ENCODE peak calls at places on chromosomes 16 and 17, in six cellular contexts. E is glutamatergic neuron; S is HFFc6; Z is colonic mucosa; I is omental fat pad; D is CD8-positive, alpha-beta T cell. T is an unnamed sample.

GRCh38 chr16:85712841-85713240 is 24.1 kb upstream of the GINS2 start:
- DNase-seq in S (no peak), I (no peak), D (no peak), E (no peak), Z (no peak), T (no peak)

GRCh38 chr16:83713597-83713996 is 94.2 kb upstream of the HSBP1 start:
- DNase-seq in Z (no peak), I (no peak), E (no peak), D (no peak), S (no peak), T (no peak)

GRCh38 chr16:55832788-55833583 is at the start of gene CES1:
- DNase-seq in S (no peak), Z (peak), E (peak), D (no peak), I (no peak), T (no peak)

GRCh38 chr16:23754594-23755483 is at the start of gene CHP2:
- DNase-seq in E (peak), D (no peak), I (no peak), Z (peak), S (no peak), T (no peak)

GRCh38 chr16:19116711-19117449 is 3.1 kb downstream of the ITPRIPL2 start:
- DNase-seq in E (no peak), D (no peak), Z (no peak), S (peak), I (no peak), T (no peak)

GRCh38 chr16:57643166-57643813 is 14.9 kb downstream of the ADGRG1 start:
- DNase-seq in I (no peak), S (peak), Z (no peak), D (no peak), E (no peak), T (no peak)

GRCh38 chr16:74437-75318 is 2.2 kb upstream of the RHBDF1 start:
- DNase-seq in D (no peak), I (no peak), E (no peak), S (no peak), Z (peak), T (no peak)

GRCh38 chr16:56075732-56076131 is 115.6 kb upstream of the GNAO1 start:
- DNase-seq in Z (no peak), E (no peak), D (no peak), S (no peak), I (no peak), T (no peak)

GRCh38 chr17:61483778-61484116 is 31.5 kb downstream of the TBX4 start:
- DNase-seq in D (no peak), E (no peak), S (no peak), I (no peak), Z (no peak), T (no peak)

GRCh38 chr16:534089-534635 is 6.7 kb downstream of the CAPN15 start:
- DNase-seq in E (no peak), S (no peak), Z (peak), D (no peak), I (no peak), T (no peak)

GRCh38 chr16:58243528-58244004 is 45.7 kb upstream of the CSNK2A2 start:
- DNase-seq in S (no peak), Z (no peak), D (no peak), I (no peak), E (no peak), T (no peak)

GRCh38 chr17:68600881-68601564 is at the start of gene FAM20A:
- DNase-seq in D (no peak), E (peak), Z (no peak), I (no peak), S (no peak), T (peak)

GRCh38 chr16:12504312-12504711 is 299.4 kb downstream of the CPPED1 start:
- DNase-seq in D (no peak), Z (no peak), E (no peak), S (no peak), I (no peak), T (no peak)

GRCh38 chr17:1376061-1376460 is 24.0 kb downstream of the YWHAE start:
- DNase-seq in I (no peak), E (no peak), Z (no peak), S (no peak), D (no peak), T (no peak)

GRCh38 chr17:42312285-42313130 is 24.2 kb downstream of the STAT5A start:
- DNase-seq in E (peak), D (peak), S (peak), Z (peak), I (no peak), T (peak)

GRCh38 chr16:74679983-74680382 is 13.3 kb upstream of the RFWD3 start:
- DNase-seq in I (no peak), D (no peak), S (no peak), E (no peak), Z (no peak), T (no peak)

GRCh38 chr17:69949931-69950330 is 125.1 kb upstream of the KCNJ16 start:
- DNase-seq in S (no peak), D (no peak), Z (no peak), E (no peak), I (no peak), T (no peak)

GRCh38 chr17:74045608-74046007 is 157.9 kb upstream of the RPL38 start:
- DNase-seq in I (no peak), S (no peak), Z (no peak), E (no peak), D (no peak), T (no peak)

GRCh38 chr17:8922923-8923322 is 42.6 kb downstream of the PIK3R5 start:
- DNase-seq in D (no peak), Z (no peak), S (no peak), E (no peak), I (no peak), T (no peak)

GRCh38 chr17:79055197-79055596 is 19.4 kb upstream of the ENGASE start:
- DNase-seq in S (no peak), Z (no peak), I (no peak), E (no peak), D (no peak), T (no peak)
- TF ChIP-seq CTCF in S (no peak), Z (no peak), I (no peak), E (no peak), D (no peak), T (no peak)

GRCh38 chr17:17520599-17521232 is 24.5 kb upstream of the RASD1 start:
- DNase-seq in Z (no peak), S (no peak), I (no peak), E (peak), D (no peak), T (no peak)
- TF ChIP-seq CTCF in Z (no peak), S (no peak), I (no peak), E (no peak), D (no peak), T (no peak)

DNA sequence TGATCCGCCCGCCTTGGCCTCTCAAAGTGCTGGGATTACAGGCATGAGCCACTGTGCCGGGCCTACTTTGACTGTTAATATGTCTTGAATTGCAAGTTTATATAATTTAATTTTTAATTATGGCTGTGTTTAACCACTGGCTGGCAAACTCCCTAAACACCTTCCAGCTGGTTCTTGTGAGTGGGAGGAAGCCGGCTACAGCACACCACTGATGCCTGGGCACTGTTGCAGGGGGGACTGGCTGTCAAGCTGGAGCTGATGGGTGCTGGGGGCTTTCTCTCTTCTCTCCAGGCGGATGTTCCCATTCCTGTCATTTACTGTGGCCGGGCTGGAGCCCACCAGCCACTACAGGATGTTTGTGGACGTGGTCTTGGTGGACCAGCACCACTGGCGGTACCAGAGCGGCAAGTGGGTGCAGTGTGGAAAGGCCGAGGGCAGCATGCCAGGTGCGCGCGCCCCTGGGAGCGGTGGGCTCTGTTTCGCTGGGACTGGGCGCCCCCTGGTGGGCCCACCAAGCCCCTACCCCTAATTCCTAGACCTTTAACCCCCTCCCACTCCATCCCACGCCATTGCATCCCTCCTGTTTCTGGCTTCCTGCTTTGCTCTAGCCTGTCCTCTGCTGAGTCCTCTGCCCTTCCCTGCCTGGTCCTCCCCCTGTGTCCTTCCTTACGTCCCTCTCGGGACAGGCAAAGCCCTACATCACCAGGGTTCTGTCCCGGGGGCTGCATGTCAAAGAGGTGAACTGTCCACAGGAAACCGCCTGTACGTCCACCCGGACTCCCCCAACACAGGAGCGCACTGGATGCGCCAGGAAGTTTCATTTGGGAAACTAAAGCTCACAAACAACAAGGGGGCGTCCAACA is 9.5 kb downstream of the TBX21 start:
- DNase-seq in D (peak), S (no peak), E (peak), I (no peak), Z (no peak), T (peak)
- TF ChIP-seq CTCF in D (peak), S (peak), E (peak), I (no peak), Z (no peak), T (peak)

GRCh38 chr16:2465653-2466415 is 5.3 kb upstream of the NTN3 start:
- DNase-seq in Z (no peak), I (no peak), S (no peak), E (no peak), D (no peak), T (no peak)
- TF ChIP-seq CTCF in Z (no peak), I (no peak), S (peak), E (peak), D (no peak), T (peak)

DNA sequence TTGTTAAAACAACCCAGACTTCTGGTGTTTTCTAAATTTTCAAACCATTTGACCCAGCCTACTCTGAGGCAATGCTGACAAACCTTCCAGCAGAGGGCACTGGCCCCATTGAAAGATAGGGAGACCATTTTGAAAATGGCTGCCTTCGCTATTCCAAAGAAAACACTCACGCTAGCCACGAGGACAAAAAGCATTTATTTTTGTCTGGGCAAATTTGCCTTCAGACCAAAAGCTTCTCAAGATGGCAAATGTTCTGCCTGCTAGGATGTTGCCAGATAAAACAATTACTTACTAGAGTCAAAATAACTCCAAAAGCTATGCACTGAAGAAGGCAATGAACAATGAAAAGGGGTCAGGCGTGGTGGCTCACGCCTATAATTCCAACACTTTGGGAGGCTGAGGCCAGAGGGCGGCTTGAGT is 296.7 kb upstream of the IRX5 start:
- DNase-seq in S (no peak), E (peak), I (no peak), D (no peak), Z (no peak), T (peak)
- TF ChIP-seq CTCF in S (peak), E (peak), I (no peak), D (no peak), Z (no peak), T (peak)

DNA sequence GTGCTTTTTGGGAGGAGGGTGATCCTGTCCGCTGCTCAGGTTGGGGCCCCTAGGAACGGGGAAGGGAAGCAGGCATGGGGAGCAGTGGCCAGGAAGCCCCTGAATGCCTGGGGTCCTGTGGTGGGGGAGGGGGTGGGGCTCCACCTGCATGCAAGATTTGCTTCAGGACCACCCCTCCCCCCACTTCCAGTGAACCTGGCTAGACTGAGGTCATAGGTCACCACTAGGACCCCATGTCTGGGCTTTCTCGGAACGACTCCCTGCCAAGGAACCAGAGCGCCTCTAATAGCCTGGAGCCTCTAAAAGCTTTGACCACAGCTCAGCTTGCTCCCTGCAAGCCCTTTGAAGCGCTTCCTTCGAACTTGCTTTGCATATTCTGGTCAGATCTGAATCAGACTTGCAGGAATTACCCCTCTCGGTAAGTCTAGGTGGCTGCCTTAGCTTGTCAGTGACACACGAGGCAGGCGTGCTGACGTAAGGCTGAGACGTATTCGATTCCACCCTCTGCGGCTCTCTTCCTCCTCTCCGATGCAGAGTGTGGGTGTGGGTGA is 3.6 kb downstream of the SOCS3 start:
- DNase-seq in S (peak), E (no peak), Z (peak), I (peak), D (peak), T (no peak)
- TF ChIP-seq CTCF in S (peak), E (no peak), Z (no peak), I (no peak), D (no peak), T (no peak)

GRCh38 chr17:54221499-54221898 is 398.8 kb downstream of the KIF2B start:
- DNase-seq in S (no peak), Z (no peak), E (no peak), I (no peak), D (no peak), T (no peak)
- TF ChIP-seq CTCF in S (no peak), Z (no peak), E (no peak), I (no peak), D (no peak), T (no peak)

DNA sequence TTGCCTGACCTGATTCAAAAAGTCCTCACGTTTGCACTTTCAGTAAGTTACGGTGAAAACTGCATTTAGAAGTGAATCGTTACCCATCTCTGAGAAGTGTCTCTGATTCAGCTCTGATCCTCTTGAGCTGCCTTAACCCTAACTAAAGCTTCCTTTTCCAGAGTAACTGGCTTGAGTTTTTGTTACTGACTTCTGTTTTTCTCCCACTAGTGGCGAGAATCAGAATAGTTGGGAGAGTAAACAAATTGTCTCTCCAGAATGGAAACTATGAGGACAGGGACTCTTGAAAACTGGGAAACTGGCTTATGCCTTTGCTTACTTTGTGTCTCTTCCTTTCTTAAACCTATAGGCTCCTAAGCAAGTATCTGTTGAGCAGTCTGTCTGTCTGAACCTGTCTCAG is 31.3 kb upstream of the KPNB1 start:
- DNase-seq in I (no peak), D (no peak), S (peak), Z (no peak), E (no peak), T (no peak)
- TF ChIP-seq CTCF in I (no peak), D (no peak), S (peak), Z (no peak), E (peak), T (peak)

GRCh38 chr17:64547354-64547753 is 40.6 kb downstream of the CEP95 start:
- DNase-seq in D (no peak), Z (no peak), S (no peak), I (no peak), E (peak), T (no peak)
- TF ChIP-seq CTCF in D (no peak), Z (no peak), S (no peak), I (no peak), E (no peak), T (no peak)

GRCh38 chr16:31213342-31213741 is 577 bp upstream of the TRIM72 start:
- DNase-seq in E (no peak), Z (no peak), S (no peak), D (no peak), I (no peak), T (no peak)
- TF ChIP-seq CTCF in E (no peak), Z (no peak), S (no peak), D (no peak), I (no peak), T (no peak)